ENCODE peak calls at places on chromosomes 12 and 14, in five cellular contexts. J is activated CD4-positive, CD25-positive, alpha-beta regulatory T cell treated with anti-CD3 and anti-CD28 coated beads, Interleukin-2, amount 50 U/mL, for 16 hours; Z is ELR; C is NCI-H1092; F is OCI-M1. W is an unnamed sample.

GRCh38 chr14:92470215-92470614 is 43.4 kb upstream of the RIN3 start:
- DNase-seq in J (no peak), Z (peak; percentile 92), C (no peak), F (no peak), W (no peak)

GRCh38 chr12:97941686-97942354 is 479.2 kb downstream of the RMST start:
- DNase-seq in J (no peak), Z (no peak), C (no peak), F (no peak), W (no peak)

GRCh38 chr12:31217356-31218130 is 108.4 kb downstream of the SINHCAF start:
- DNase-seq in J (no peak), Z (no peak), C (no peak), F (no peak), W (no peak)

GRCh38 chr12:72025524-72025923 is 86.9 kb downstream of the TPH2 start:
- DNase-seq in J (no peak), Z (no peak), C (no peak), F (no peak), W (no peak)

GRCh38 chr12:6828671-6829531 is 694 bp downstream of the P3H3 start:
- DNase-seq in J (no peak), Z (peak; percentile 56), C (no peak), F (peak; percentile 77), W (no peak)

GRCh38 chr12:66359300-66359699 is 57.0 kb downstream of the HELB start:
- DNase-seq in J (no peak), Z (no peak), C (no peak), F (no peak), W (no peak)

GRCh38 chr12:94458882-94459772 is 540 bp downstream of the CEP83 start:
- DNase-seq in J (no peak), Z (peak; percentile 52), C (no peak), F (peak; percentile 77), W (no peak)

GRCh38 chr14:22888662-22889061 is 5.6 kb downstream of the REM2 start:
- DNase-seq in J (no peak), Z (no peak), C (no peak), F (no peak), W (no peak)

GRCh38 chr12:69252033-69252432 is 12.7 kb downstream of the CPSF6 start:
- DNase-seq in J (no peak), Z (peak; percentile 20), C (no peak), F (no peak), W (no peak)

GRCh38 chr14:74514471-74514932 is 20.9 kb downstream of the ISCA2 start:
- DNase-seq in J (no peak), Z (no peak), C (no peak), F (peak; percentile 71), W (no peak)

GRCh38 chr12:53578783-53579182 is 47.4 kb downstream of the ATF7 start:
- DNase-seq in J (no peak), Z (no peak), C (no peak), F (no peak), W (no peak)

GRCh38 chr12:111186347-111186746 is 182.5 kb downstream of the PHETA1 start:
- DNase-seq in J (no peak), Z (no peak), C (no peak), F (no peak), W (no peak)

GRCh38 chr14:20458031-20458789 is 3.0 kb downstream of the PIP4P1 start:
- DNase-seq in J (no peak), Z (no peak), C (no peak), F (no peak), W (no peak)

GRCh38 chr14:92538412-92539017 is 24.9 kb downstream of the RIN3 start:
- DNase-seq in J (no peak), Z (no peak), C (no peak), F (no peak), W (no peak)

GRCh38 chr14:79986251-79986650 is 225.1 kb downstream of the DIO2 start:
- DNase-seq in J (no peak), Z (no peak), C (no peak), F (no peak), W (no peak)

GRCh38 chr14:95305145-95305544 is 14.6 kb downstream of the CLMN start:
- DNase-seq in J (no peak), Z (no peak), C (no peak), F (no peak), W (no peak)

GRCh38 chr12:121494093-121494787 is 86.6 kb downstream of the KDM2B start:
- DNase-seq in J (peak; percentile 23), Z (peak; percentile 54), C (no peak), F (peak; percentile 33), W (peak; percentile 26)

GRCh38 chr12:63948211-63948610 is 103.7 kb downstream of the SRGAP1 start:
- DNase-seq in J (no peak), Z (no peak), C (no peak), F (no peak), W (no peak)

GRCh38 chr12:45302621-45303020 is 86.7 kb downstream of the ANO6 start:
- DNase-seq in J (no peak), Z (no peak), C (no peak), F (no peak), W (no peak)

GRCh38 chr12:108638141-108638823 is 4.6 kb upstream of the SELPLG start:
- DNase-seq in J (no peak), Z (no peak), C (no peak), F (no peak), W (no peak)

GRCh38 chr12:57726151-57726883 is 12.2 kb downstream of the AGAP2 start:
- DNase-seq in J (no peak), Z (peak; percentile 92), C (peak; percentile 66), F (no peak), W (peak; percentile 88)

GRCh38 chr14:80784824-80785223 is 156.7 kb downstream of the CEP128 start:
- DNase-seq in J (no peak), Z (no peak), C (no peak), F (no peak), W (no peak)

GRCh38 chr14:81169711-81170103 is 51.1 kb downstream of the GTF2A1 start:
- DNase-seq in J (no peak), Z (peak; percentile 34), C (no peak), F (no peak), W (no peak)

GRCh38 chr12:69840727-69841126 is 15.7 kb downstream of the MYRFL start:
- DNase-seq in J (no peak), Z (no peak), C (no peak), F (no peak), W (no peak)

GRCh38 chr12:58787021-58787760 is 133.1 kb downstream of the LRIG3 start:
- DNase-seq in J (no peak), Z (no peak), C (peak; percentile 7), F (no peak), W (no peak)

GRCh38 chr14:106201376-106201775 is 675.0 kb downstream of the TMEM121 start:
- DNase-seq in J (no peak), Z (no peak), C (no peak), F (no peak), W (no peak)

GRCh38 chr12:6315704-6316597 is 5.5 kb downstream of the PLEKHG6 start:
- DNase-seq in J (no peak), Z (no peak), C (no peak), F (no peak), W (no peak)

GRCh38 chr12:89781961-89782360 is 73.3 kb upstream of the ATP2B1 start:
- DNase-seq in J (no peak), Z (no peak), C (no peak), F (no peak), W (no peak)

W was measured in NCI-H460.